ENCODE peak calls at places on chromosomes 6 and 20, in six cellular contexts. Z is stomach, S is adrenal gland, Q is tibial nerve, F is sigmoid colon, Y is A549. E is an unnamed sample.

GRCh38 chr6:41002168-41002567 is 36.9 kb downstream of the UNC5CL start:
- DNase-seq in Q (no peak), Y (no peak), Z (no peak), F (no peak), S (no peak), E (no peak)

GRCh38 chr6:99711302-99711701 is 104.7 kb downstream of the PRDM13 start:
- DNase-seq in Y (no peak), Q (no peak), F (no peak), S (no peak), Z (no peak), E (no peak)

GRCh38 chr6:3499603-3500002 is 42.8 kb upstream of the SLC22A23 start:
- DNase-seq in Y (no peak), Z (no peak), Q (no peak), F (no peak), S (no peak), E (no peak)

GRCh38 chr6:41406821-41407787 is 71.7 kb downstream of the NCR2 start:
- DNase-seq in S (no peak), Y (no peak), Z (no peak), Q (no peak), F (no peak), E (peak)

GRCh38 chr6:6781172-6781876 is 192.8 kb downstream of the LY86 start:
- DNase-seq in Y (peak), Q (peak), F (no peak), Z (no peak), S (peak), E (no peak)

GRCh38 chr6:299050-299980 is 7.0 kb downstream of the DUSP22 start:
- DNase-seq in Z (no peak), F (no peak), Q (no peak), Y (no peak), S (no peak), E (no peak)

GRCh38 chr20:14957416-14957815 is 620.0 kb upstream of the FLRT3 start:
- DNase-seq in F (no peak), Z (no peak), Y (no peak), Q (no peak), S (no peak), E (no peak)

GRCh38 chr20:25019381-25020155 is 27.0 kb upstream of the APMAP start:
- DNase-seq in Z (peak), Y (no peak), F (peak), S (no peak), Q (no peak), E (peak)

GRCh38 chr6:133187657-133188453 is 53.3 kb upstream of the EYA4 start:
- DNase-seq in F (no peak), S (no peak), Q (no peak), Y (no peak), Z (no peak), E (no peak)

GRCh38 chr6:163536770-163537169 is 122.3 kb downstream of the QKI start:
- DNase-seq in S (peak), Q (no peak), Z (no peak), Y (peak), F (no peak), E (no peak)

GRCh38 chr20:17671051-17671450 is 11.0 kb downstream of the RRBP1 start:
- DNase-seq in S (no peak), F (no peak), Z (no peak), Y (no peak), Q (no peak), E (no peak)

GRCh38 chr20:46040902-46041535 is 12.0 kb downstream of the SLC12A5 start:
- DNase-seq in Z (peak), Y (peak), S (peak), Q (no peak), F (no peak), E (no peak)

GRCh38 chr20:36845288-36845969 is 30.5 kb upstream of the TLDC2 start:
- DNase-seq in Q (no peak), Z (no peak), F (no peak), Y (no peak), S (no peak), E (no peak)

GRCh38 chr6:15793288-15793687 is 130.5 kb upstream of the DTNBP1 start:
- DNase-seq in S (peak), F (no peak), Y (no peak), Z (no peak), Q (no peak), E (no peak)

GRCh38 chr6:104227502-104227901 is 632.2 kb downstream of the HACE1 start:
- DNase-seq in Z (no peak), F (no peak), Y (no peak), S (no peak), Q (no peak), E (no peak)

GRCh38 chr20:50133041-50133440 is 20.1 kb upstream of the UBE2V1 start:
- DNase-seq in Z (no peak), S (peak), Q (no peak), Y (no peak), F (no peak), E (no peak)

GRCh38 chr6:27667651-27668441 is 194.9 kb upstream of the ZNF184 start:
- DNase-seq in Y (peak), Q (no peak), S (no peak), Z (no peak), F (no peak), E (no peak)

GRCh38 chr20:48025661-48026060 is 240.4 kb upstream of the SULF2 start:
- DNase-seq in Y (no peak), S (no peak), Q (no peak), Z (no peak), F (no peak), E (no peak)

GRCh38 chr20:61615806-61616205 is 363.7 kb downstream of the CDH4 start:
- DNase-seq in F (no peak), Z (no peak), Y (no peak), Q (no peak), S (no peak), E (no peak)

GRCh38 chr20:25047766-25048165 is 10.2 kb downstream of the ACSS1 start:
- DNase-seq in Y (no peak), Q (no peak), F (peak), S (no peak), Z (peak), E (no peak)

GRCh38 chr6:110958332-110959192 is at the start of gene GTF3C6:
- DNase-seq in Y (peak), Q (peak), F (peak), S (peak), Z (peak), E (peak)

GRCh38 chr20:64146301-64146935 is 17.8 kb upstream of the MYT1 start:
- DNase-seq in F (peak), S (no peak), Y (no peak), Q (no peak), Z (no peak), E (no peak)

GRCh38 chr6:107957165-107957908 is 671 bp downstream of the SEC63 start:
- DNase-seq in S (peak), Y (peak), F (peak), Q (peak), Z (peak), E (no peak)

GRCh38 chr6:51057296-51057695 is 238.6 kb downstream of the TFAP2B start:
- DNase-seq in S (no peak), Y (no peak), Q (no peak), F (no peak), Z (no peak), E (no peak)

GRCh38 chr6:101640131-101640530 is 246.6 kb downstream of the GRIK2 start:
- DNase-seq in Q (no peak), Z (no peak), S (no peak), Y (no peak), F (no peak), E (no peak)

GRCh38 chr20:21490105-21490504 is 23.8 kb downstream of the NKX2-2 start:
- DNase-seq in F (no peak), Z (no peak), Y (no peak), Q (no peak), S (no peak), E (no peak)

GRCh38 chr6:135106611-135107010 is 52.0 kb upstream of the HBS1L start:
- DNase-seq in Y (no peak), S (no peak), Q (no peak), Z (no peak), F (no peak), E (no peak)

GRCh38 chr20:61589055-61589385 is 337.0 kb downstream of the CDH4 start:
- DNase-seq in Z (no peak), Q (no peak), S (no peak), F (no peak), Y (peak), E (no peak)

GRCh38 chr6:15389759-15390723 is 144.2 kb downstream of the JARID2 start:
- DNase-seq in Q (no peak), F (no peak), S (no peak), Z (no peak), Y (peak), E (no peak)

GRCh38 chr6:38631186-38631783 is 8.4 kb downstream of the BTBD9 start:
- DNase-seq in Q (no peak), Y (no peak), S (no peak), F (no peak), Z (no peak), E (no peak)

GRCh38 chr6:136593748-136594490 is 43.7 kb upstream of the MAP7 start:
- DNase-seq in S (peak), Z (peak), Y (peak), F (no peak), Q (no peak), E (no peak)

GRCh38 chr6:166586424-166587156 is at the start of gene RAMACL:
- DNase-seq in Q (no peak), Y (peak), Z (peak), F (no peak), S (no peak), E (no peak)

GRCh38 chr20:57749861-57750260 is 40.0 kb upstream of the PMEPA1 start:
- DNase-seq in Z (no peak), Y (no peak), Q (no peak), F (peak), S (no peak), E (no peak)

GRCh38 chr20:34815636-34816035 is 9.8 kb downstream of the NCOA6 start:
- DNase-seq in F (no peak), Y (no peak), S (no peak), Z (no peak), Q (no peak), E (no peak)

DNA sequence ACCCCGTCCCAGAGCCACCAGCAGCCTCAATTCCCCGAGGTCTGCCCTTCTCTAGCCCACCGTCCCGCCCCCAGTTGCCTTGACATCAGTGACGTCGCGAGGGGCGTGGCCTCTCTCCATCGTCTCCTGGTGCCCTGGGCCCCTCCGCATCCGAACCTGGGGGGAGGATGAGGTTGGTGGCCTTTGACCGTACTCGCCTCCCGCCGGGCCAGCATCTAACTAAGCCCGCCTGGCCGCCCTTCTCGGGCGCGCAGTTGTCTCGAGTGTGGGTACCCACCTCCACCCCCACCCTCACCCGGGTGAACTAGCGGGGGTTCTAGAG is 5.5 kb upstream of the ARMC12 start:
- DNase-seq in Q (peak), F (peak), S (peak), Z (peak), Y (peak), E (peak)
- TF ChIP-seq POLR2A in Q (peak), F (peak), S (peak), Z (no peak), Y (peak), E (peak)

GRCh38 chr6:31541658-31542521 is at the start of gene DDX39B:
- DNase-seq in Y (peak), F (peak), S (peak), Q (peak), Z (peak), E (peak)
- TF ChIP-seq POLR2A in Y (peak), F (peak), S (peak), Q (peak), Z (peak), E (no peak)

GRCh38 chr6:169045486-169045885 is 208.2 kb downstream of the THBS2 start:
- DNase-seq in Y (no peak), Z (no peak), S (no peak), Q (no peak), F (no peak), E (no peak)
- TF ChIP-seq POLR2A in Y (no peak), Z (no peak), S (no peak), Q (no peak), F (no peak), E (no peak)

DNA sequence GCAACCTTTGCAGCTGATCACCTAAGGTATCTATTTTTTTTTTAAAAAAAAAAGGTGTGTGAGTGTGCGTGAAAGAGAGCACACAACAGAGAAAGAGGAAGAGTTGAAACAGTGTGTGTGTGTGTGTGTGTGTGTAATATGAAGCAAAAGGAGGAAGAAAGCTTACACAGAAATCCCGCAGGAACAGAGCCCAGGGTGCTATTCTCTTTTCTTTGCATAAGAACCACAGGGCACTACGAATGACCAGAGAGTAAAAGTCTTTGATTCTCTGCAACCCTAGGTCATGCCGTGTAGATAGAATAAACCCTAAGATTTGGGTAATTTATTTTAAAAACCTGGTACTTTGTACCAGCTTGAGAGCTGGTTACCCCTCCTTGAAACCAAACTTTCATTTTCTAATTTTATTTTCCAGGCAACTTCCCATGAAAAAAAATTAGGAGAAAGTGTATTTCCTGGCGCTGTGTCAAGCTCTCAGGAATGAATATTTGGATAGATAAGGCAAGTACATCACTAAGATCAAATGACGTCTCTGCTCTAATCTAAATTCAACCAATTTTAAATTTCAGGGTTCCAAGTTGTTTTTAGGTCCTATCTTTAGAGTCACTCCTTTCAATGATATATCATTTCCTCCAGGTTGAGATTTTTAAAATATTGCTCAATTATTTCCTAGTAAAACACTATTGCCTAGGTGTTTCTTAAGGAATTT is 47.9 kb upstream of the ID4 start:
- DNase-seq in Z (no peak), Y (no peak), F (no peak), S (peak), Q (no peak), E (no peak)
- TF ChIP-seq POLR2A in Z (no peak), Y (no peak), F (no peak), S (no peak), Q (no peak), E (no peak)

E was measured in heart left ventricle.